ENCODE peak calls at places on chromosome 19, in four cellular contexts. P, R, F and I are unnamed samples.

GRCh38 chr19:48874309-48875135 is 2.3 kb downstream of the PPP1R15A start:
- DNase-seq in P (no peak), R (peak; percentile 66), F (no peak), I (no peak)

GRCh38 chr19:50368649-50369570 is 3.5 kb upstream of the NAPSA start:
- DNase-seq in P (peak; percentile 87), R (peak; percentile 69), F (peak; percentile 83), I (peak; percentile 85)

GRCh38 chr19:29714953-29715694 is at the start of gene C19orf12:
- DNase-seq in P (peak; percentile 53), R (peak; percentile 25), F (peak; percentile 62), I (peak; percentile 41)

GRCh38 chr19:19591133-19591825 is 27.2 kb downstream of the PBX4 start:
- DNase-seq in P (no peak), R (peak; percentile 92), F (peak; percentile 82), I (peak; percentile 98)

GRCh38 chr19:31770220-31770619 is 421.0 kb upstream of the TSHZ3 start:
- DNase-seq in P (no peak), R (no peak), F (no peak), I (no peak)

GRCh38 chr19:9936151-9937000 is at the start of gene OLFM2:
- DNase-seq in P (no peak), R (no peak), F (no peak), I (no peak)

GRCh38 chr19:6765738-6766356 is 1.4 kb downstream of the SH2D3A start:
- DNase-seq in P (no peak), R (no peak), F (peak; percentile 95), I (no peak)

GRCh38 chr19:18913466-18913865 is 5.7 kb downstream of the COPE start:
- DNase-seq in P (no peak), R (no peak), F (no peak), I (no peak)

GRCh38 chr19:8302357-8302691 is 5.8 kb downstream of the CD320 start:
- DNase-seq in P (peak; percentile 73), R (no peak), F (no peak), I (no peak)

GRCh38 chr19:49425922-49426592 is 869 bp downstream of the GFY start:
- DNase-seq in P (no peak), R (no peak), F (peak; percentile 27), I (no peak)

GRCh38 chr19:39971380-39971841 is 446 bp downstream of the PSMC4 start:
- DNase-seq in P (no peak), R (no peak), F (no peak), I (no peak)

GRCh38 chr19:18477974-18478373 is 40.0 kb upstream of the ISYNA1 start:
- DNase-seq in P (no peak), R (no peak), F (no peak), I (no peak)

GRCh38 chr19:17656970-17657369 is 31.2 kb downstream of the UNC13A start:
- DNase-seq in P (no peak), R (no peak), F (no peak), I (no peak)

GRCh38 chr19:50434525-50434924 is 1.8 kb downstream of the MYBPC2 start:
- DNase-seq in P (no peak), R (no peak), F (peak; percentile 12), I (no peak)

GRCh38 chr19:12997225-12997966 is 2.1 kb downstream of the NFIX start:
- DNase-seq in P (no peak), R (no peak), F (no peak), I (no peak)

GRCh38 chr19:33796164-33797100 is at the start of gene KCTD15:
- DNase-seq in P (no peak), R (peak; percentile 41), F (peak; percentile 37), I (peak; percentile 42)

GRCh38 chr19:18477042-18477760 is 39.3 kb upstream of the ISYNA1 start:
- DNase-seq in P (no peak), R (no peak), F (no peak), I (no peak)

DNA sequence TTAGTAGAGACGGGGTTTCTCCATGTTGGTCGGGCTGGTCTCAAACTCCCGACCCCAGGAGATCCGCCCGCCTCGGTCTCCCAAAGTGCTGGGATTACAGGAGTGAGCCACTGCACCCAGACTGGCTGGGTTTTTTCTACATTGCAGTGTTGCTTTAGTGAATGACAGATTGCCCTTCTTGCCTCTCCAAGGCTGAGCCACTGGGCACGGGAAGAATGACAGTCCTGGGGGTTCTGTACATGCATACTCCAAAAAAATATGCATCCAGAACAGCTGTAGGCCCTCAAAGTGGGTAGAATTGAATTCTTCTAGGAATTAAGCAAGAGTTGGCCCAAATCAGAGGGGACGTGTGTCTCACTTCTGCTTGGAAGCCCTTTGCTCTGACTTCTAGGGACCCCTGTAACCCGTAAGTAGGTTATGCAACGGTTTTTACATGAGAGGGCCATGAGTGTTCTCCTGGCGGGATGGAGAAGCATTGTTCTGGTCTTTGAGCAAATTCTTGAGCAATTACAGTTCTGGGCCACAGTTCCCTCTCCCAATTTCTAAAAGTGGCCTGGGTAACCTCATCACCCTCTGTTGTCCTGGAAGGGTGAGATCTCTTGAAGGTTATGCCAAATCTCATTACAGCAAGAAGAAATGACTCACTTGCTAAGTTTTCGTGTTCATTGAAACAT is 3.6 kb downstream of the ACTN4 start:
- DNase-seq in P (no peak), R (peak; percentile 88), F (no peak), I (peak; percentile 93)
- H3K4me1 ChIP-seq in P (peaks cover 74% of the 10 kb centered on the region), R (peaks cover 58% of the 10 kb centered on the region), F (peaks cover 60% of the 10 kb centered on the region), I (peaks cover 36% of the 10 kb centered on the region)

GRCh38 chr19:52115526-52116053 is 20.0 kb upstream of the ZNF841 start:
- DNase-seq in P (no peak), R (no peak), F (no peak), I (no peak)

GRCh38 chr19:52120286-52120685 is 19.5 kb downstream of the ZNF616 start:
- DNase-seq in P (no peak), R (no peak), F (no peak), I (no peak)

GRCh38 chr19:52110780-52111179 is 15.2 kb upstream of the ZNF841 start:
- DNase-seq in P (no peak), R (no peak), F (no peak), I (no peak)

GRCh38 chr19:52112624-52113023 is 17.1 kb upstream of the ZNF841 start:
- DNase-seq in P (no peak), R (no peak), F (no peak), I (no peak)

GRCh38 chr19:52114691-52115090 is 19.1 kb upstream of the ZNF841 start:
- DNase-seq in P (no peak), R (no peak), F (no peak), I (no peak)
- H3K9me3 ChIP-seq in P (peaks cover 60% of the 10 kb centered on the region), R (peaks cover 83% of the 10 kb centered on the region), F (peaks cover 91% of the 10 kb centered on the region), I (peaks cover 14% of the 10 kb centered on the region)

DNA sequence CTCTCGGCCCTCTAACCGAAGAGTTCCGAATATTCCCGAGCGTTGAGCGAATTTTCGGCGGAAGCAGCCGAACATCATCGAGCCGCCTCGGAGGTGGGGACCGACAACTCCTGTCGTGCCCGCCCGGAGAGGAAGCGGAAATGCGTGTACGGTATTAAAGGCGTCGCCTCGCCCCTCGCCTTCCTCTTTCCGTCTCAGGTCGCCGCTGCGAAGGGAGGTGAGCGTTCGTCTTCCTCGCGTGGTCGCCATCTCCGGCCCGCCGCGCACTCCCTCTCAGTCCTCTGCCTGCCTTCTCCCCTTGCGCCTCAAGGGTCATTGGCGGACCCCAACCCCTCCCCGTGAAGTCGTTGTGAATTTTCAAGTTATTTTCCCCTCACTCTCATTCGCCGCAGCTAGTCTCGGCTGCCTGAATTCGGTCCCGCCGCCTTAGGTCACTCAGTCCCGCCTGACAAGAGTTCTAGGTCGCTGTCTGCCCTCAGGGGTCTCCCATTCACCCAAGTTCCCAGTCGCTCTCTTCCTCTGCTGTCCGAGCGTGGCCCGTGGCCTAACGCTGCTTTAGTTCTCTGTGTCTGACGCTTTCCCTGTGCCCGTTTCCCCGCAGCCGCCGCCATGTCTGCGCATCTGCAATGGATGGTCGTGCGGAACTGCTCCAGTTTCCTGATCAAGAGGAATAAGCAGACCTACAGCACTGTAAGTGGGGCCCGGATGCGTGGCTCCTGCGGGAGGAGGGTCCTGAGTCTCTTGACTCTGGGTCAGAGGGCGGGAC is at the start of gene RPL28:
- DNase-seq in P (peak; percentile 99), R (peak; percentile 88), F (peak; percentile 100), I (peak; percentile 98)
- H3K4me1 ChIP-seq in P (peaks cover 51% of the 10 kb centered on the region), R (peaks cover 52% of the 10 kb centered on the region), F (peaks cover 39% of the 10 kb centered on the region), I (peaks cover 19% of the 10 kb centered on the region)

GRCh38 chr19:58217607-58218391 is 10.9 kb upstream of the ZNF544 start:
- DNase-seq in P (no peak), R (no peak), F (no peak), I (no peak)
- H3K9me3 ChIP-seq in P (peaks cover 23% of the 10 kb centered on the region), R (peaks cover 47% of the 10 kb centered on the region), F (peaks cover 68% of the 10 kb centered on the region), I (no peaks in the 10 kb centered on the region)

GRCh38 chr19:3370214-3370720 is 3.9 kb downstream of the NFIC start:
- DNase-seq in P (no peak), R (no peak), F (no peak), I (peak; percentile 54)
- H3K4me1 ChIP-seq in P (peaks cover 68% of the 10 kb centered on the region), R (peaks cover 49% of the 10 kb centered on the region), F (peaks cover 2% of the 10 kb centered on the region), I (peaks cover 28% of the 10 kb centered on the region)

GRCh38 chr19:1055886-1056620 is 10.9 kb upstream of the ARHGAP45 start:
- DNase-seq in P (no peak), R (no peak), F (no peak), I (no peak)
- H3K9me3 ChIP-seq in P (peaks cover 3% of the 10 kb centered on the region), R (peaks cover 28% of the 10 kb centered on the region), F (no peaks in the 10 kb centered on the region), I (peaks cover 5% of the 10 kb centered on the region)